ENCODE peak calls at places on chromosomes 16 and 17, in six cellular contexts. One of them, this sample, is unnamed.

GRCh38 chr17:18377437-18378204 is at the start of gene EVPLL:
- DNase-seq in epithelial cell of esophagus: peak; percentile 98
- DNase-seq in H9: peak; percentile 36
- DNase-seq in mammary epithelial cell: peak; percentile 94
- DNase-seq in WTC11: no peak
- DNase-seq in brain microvascular endothelial cell: no peak
- DNase-seq in this sample: no peak

GRCh38 chr17:81870155-81870977 is 771 bp downstream of the ARHGDIA start:
- DNase-seq in epithelial cell of esophagus: peak; percentile 45
- DNase-seq in H9: peak; percentile 62
- DNase-seq in mammary epithelial cell: peak; percentile 57
- DNase-seq in WTC11: peak; percentile 34
- DNase-seq in brain microvascular endothelial cell: peak; percentile 40
- DNase-seq in this sample: no peak

GRCh38 chr17:58219789-58220183 is 731 bp upstream of the MKS1 start:
- DNase-seq in epithelial cell of esophagus: peak; percentile 22
- DNase-seq in H9: no peak
- DNase-seq in mammary epithelial cell: peak; percentile 25
- DNase-seq in WTC11: no peak
- DNase-seq in brain microvascular endothelial cell: no peak
- DNase-seq in this sample: no peak

GRCh38 chr17:45296003-45296832 is 20.6 kb downstream of the MAP3K14 start:
- DNase-seq in epithelial cell of esophagus: peak; percentile 79
- DNase-seq in H9: no peak
- DNase-seq in mammary epithelial cell: peak; percentile 69
- DNase-seq in WTC11: no peak
- DNase-seq in brain microvascular endothelial cell: no peak
- DNase-seq in this sample: no peak

GRCh38 chr16:80273635-80274538 is 266.9 kb upstream of the DYNLRB2 start:
- DNase-seq in epithelial cell of esophagus: peak; percentile 90
- DNase-seq in H9: no peak
- DNase-seq in mammary epithelial cell: peak; percentile 79
- DNase-seq in WTC11: no peak
- DNase-seq in brain microvascular endothelial cell: peak; percentile 55
- DNase-seq in this sample: peak; percentile 20

GRCh38 chr17:45371414-45372324 is 54.8 kb upstream of the MAP3K14 start:
- DNase-seq in epithelial cell of esophagus: peak; percentile 96
- DNase-seq in H9: peak; percentile 98
- DNase-seq in mammary epithelial cell: peak; percentile 96
- DNase-seq in WTC11: peak; percentile 91
- DNase-seq in brain microvascular endothelial cell: peak; percentile 94
- DNase-seq in this sample: peak; percentile 85

GRCh38 chr17:27264068-27264812 is 29.7 kb upstream of the WSB1 start:
- DNase-seq in epithelial cell of esophagus: no peak
- DNase-seq in H9: no peak
- DNase-seq in mammary epithelial cell: no peak
- DNase-seq in WTC11: no peak
- DNase-seq in brain microvascular endothelial cell: no peak
- DNase-seq in this sample: no peak

GRCh38 chr17:74514632-74515035 is 16.6 kb downstream of the CD300LB start:
- DNase-seq in epithelial cell of esophagus: peak; percentile 27
- DNase-seq in H9: no peak
- DNase-seq in mammary epithelial cell: no peak
- DNase-seq in WTC11: no peak
- DNase-seq in brain microvascular endothelial cell: no peak
- DNase-seq in this sample: no peak

GRCh38 chr17:7388856-7389255 is 5.5 kb downstream of the PLSCR3 start:
- DNase-seq in epithelial cell of esophagus: no peak
- DNase-seq in H9: no peak
- DNase-seq in mammary epithelial cell: no peak
- DNase-seq in WTC11: no peak
- DNase-seq in brain microvascular endothelial cell: no peak
- DNase-seq in this sample: no peak

GRCh38 chr16:57263585-57264351 is 18.7 kb downstream of the ARL2BP start:
- DNase-seq in epithelial cell of esophagus: no peak
- DNase-seq in H9: no peak
- DNase-seq in mammary epithelial cell: no peak
- DNase-seq in WTC11: no peak
- DNase-seq in brain microvascular endothelial cell: no peak
- DNase-seq in this sample: no peak

GRCh38 chr16:2519711-2520080 is 475 bp upstream of the AMDHD2 start:
- DNase-seq in epithelial cell of esophagus: no peak
- DNase-seq in H9: no peak
- DNase-seq in mammary epithelial cell: no peak
- DNase-seq in WTC11: no peak
- DNase-seq in brain microvascular endothelial cell: no peak
- DNase-seq in this sample: no peak

GRCh38 chr17:42629420-42630009 is 20.0 kb downstream of the TUBG1 start:
- DNase-seq in epithelial cell of esophagus: peak; percentile 97
- DNase-seq in H9: no peak
- DNase-seq in mammary epithelial cell: peak; percentile 72
- DNase-seq in WTC11: no peak
- DNase-seq in brain microvascular endothelial cell: no peak
- DNase-seq in this sample: no peak

GRCh38 chr16:57966133-57966805 is 4.7 kb downstream of the CNGB1 start:
- DNase-seq in epithelial cell of esophagus: no peak
- DNase-seq in H9: no peak
- DNase-seq in mammary epithelial cell: no peak
- DNase-seq in WTC11: no peak
- DNase-seq in brain microvascular endothelial cell: no peak
- DNase-seq in this sample: no peak

GRCh38 chr16:85355515-85355837 is 243.2 kb upstream of the CIBAR2 start:
- DNase-seq in epithelial cell of esophagus: no peak
- DNase-seq in H9: no peak
- DNase-seq in mammary epithelial cell: no peak
- DNase-seq in WTC11: no peak
- DNase-seq in brain microvascular endothelial cell: no peak
- DNase-seq in this sample: no peak

GRCh38 chr17:76500745-76501017 is 542 bp downstream of the RHBDF2 start:
- DNase-seq in epithelial cell of esophagus: no peak
- DNase-seq in H9: no peak
- DNase-seq in mammary epithelial cell: no peak
- DNase-seq in WTC11: no peak
- DNase-seq in brain microvascular endothelial cell: no peak
- DNase-seq in this sample: no peak

GRCh38 chr17:40443196-40443987 is at the start of gene IGFBP4:
- DNase-seq in epithelial cell of esophagus: peak; percentile 72
- DNase-seq in H9: peak; percentile 89
- DNase-seq in mammary epithelial cell: peak; percentile 55
- DNase-seq in WTC11: peak; percentile 88
- DNase-seq in brain microvascular endothelial cell: no peak
- DNase-seq in this sample: no peak

GRCh38 chr16:87117936-87118335 is 199.3 kb downstream of the C16orf95 start:
- DNase-seq in epithelial cell of esophagus: no peak
- DNase-seq in H9: no peak
- DNase-seq in mammary epithelial cell: no peak
- DNase-seq in WTC11: no peak
- DNase-seq in brain microvascular endothelial cell: no peak
- DNase-seq in this sample: no peak

GRCh38 chr17:78112508-78113471 is 15.8 kb downstream of the TMC6 start:
- DNase-seq in epithelial cell of esophagus: peak; percentile 56
- DNase-seq in H9: peak; percentile 95
- DNase-seq in mammary epithelial cell: peak; percentile 38
- DNase-seq in WTC11: peak; percentile 94
- DNase-seq in brain microvascular endothelial cell: peak; percentile 41
- DNase-seq in this sample: no peak

GRCh38 chr16:17921357-17921978 is 415.1 kb downstream of the NPIPA8 start:
- DNase-seq in epithelial cell of esophagus: peak; percentile 21
- DNase-seq in H9: peak; percentile 66
- DNase-seq in mammary epithelial cell: peak; percentile 21
- DNase-seq in WTC11: peak; percentile 71
- DNase-seq in brain microvascular endothelial cell: no peak
- DNase-seq in this sample: no peak

GRCh38 chr17:34527908-34528470 is 51.4 kb upstream of the TMEM132E start:
- DNase-seq in epithelial cell of esophagus: no peak
- DNase-seq in H9: peak; percentile 82
- DNase-seq in mammary epithelial cell: no peak
- DNase-seq in WTC11: peak; percentile 61
- DNase-seq in brain microvascular endothelial cell: no peak
- DNase-seq in this sample: no peak

GRCh38 chr16:62190426-62190825 is 154.2 kb upstream of the CDH8 start:
- DNase-seq in epithelial cell of esophagus: peak; percentile 53
- DNase-seq in H9: no peak
- DNase-seq in mammary epithelial cell: peak; percentile 17
- DNase-seq in WTC11: no peak
- DNase-seq in brain microvascular endothelial cell: no peak
- DNase-seq in this sample: no peak

GRCh38 chr16:56662357-56663354 is 4.9 kb downstream of the MT1F start:
- DNase-seq in epithelial cell of esophagus: no peak
- DNase-seq in H9: peak; percentile 39
- DNase-seq in mammary epithelial cell: no peak
- DNase-seq in WTC11: no peak
- DNase-seq in brain microvascular endothelial cell: no peak
- DNase-seq in this sample: no peak

GRCh38 chr16:77043076-77043475 is 147.9 kb upstream of the MON1B start:
- DNase-seq in epithelial cell of esophagus: peak; percentile 41
- DNase-seq in H9: no peak
- DNase-seq in mammary epithelial cell: peak; percentile 1
- DNase-seq in WTC11: no peak
- DNase-seq in brain microvascular endothelial cell: peak; percentile 5
- DNase-seq in this sample: peak; percentile 8

GRCh38 chr17:14302421-14303099 is 1.7 kb downstream of the HS3ST3B1 start:
- DNase-seq in epithelial cell of esophagus: peak; percentile 82
- DNase-seq in H9: peak; percentile 83
- DNase-seq in mammary epithelial cell: peak; percentile 81
- DNase-seq in WTC11: peak; percentile 84
- DNase-seq in brain microvascular endothelial cell: peak; percentile 68
- DNase-seq in this sample: peak; percentile 70

GRCh38 chr17:63985387-63986140 is 12.6 kb upstream of the PRR29 start:
- DNase-seq in epithelial cell of esophagus: no peak
- DNase-seq in H9: peak; percentile 71
- DNase-seq in mammary epithelial cell: no peak
- DNase-seq in WTC11: peak; percentile 48
- DNase-seq in brain microvascular endothelial cell: no peak
- DNase-seq in this sample: no peak

GRCh38 chr16:27366687-27367462 is 35.1 kb upstream of the IL21R start:
- DNase-seq in epithelial cell of esophagus: no peak
- DNase-seq in H9: no peak
- DNase-seq in mammary epithelial cell: no peak
- DNase-seq in WTC11: no peak
- DNase-seq in brain microvascular endothelial cell: no peak
- DNase-seq in this sample: no peak

GRCh38 chr17:31061678-31062077 is 33.1 kb upstream of the NF1 start:
- DNase-seq in epithelial cell of esophagus: no peak
- DNase-seq in H9: peak; percentile 78
- DNase-seq in mammary epithelial cell: no peak
- DNase-seq in WTC11: peak; percentile 53
- DNase-seq in brain microvascular endothelial cell: no peak
- DNase-seq in this sample: no peak
- TF ChIP-seq CTCF in epithelial cell of esophagus: no peak
- TF ChIP-seq CTCF in H9: peak; percentile 68
- TF ChIP-seq CTCF in mammary epithelial cell: no peak
- TF ChIP-seq CTCF in WTC11: no peak
- TF ChIP-seq CTCF in brain microvascular endothelial cell: peak; percentile 35
- TF ChIP-seq CTCF in this sample: no peak

DNA sequence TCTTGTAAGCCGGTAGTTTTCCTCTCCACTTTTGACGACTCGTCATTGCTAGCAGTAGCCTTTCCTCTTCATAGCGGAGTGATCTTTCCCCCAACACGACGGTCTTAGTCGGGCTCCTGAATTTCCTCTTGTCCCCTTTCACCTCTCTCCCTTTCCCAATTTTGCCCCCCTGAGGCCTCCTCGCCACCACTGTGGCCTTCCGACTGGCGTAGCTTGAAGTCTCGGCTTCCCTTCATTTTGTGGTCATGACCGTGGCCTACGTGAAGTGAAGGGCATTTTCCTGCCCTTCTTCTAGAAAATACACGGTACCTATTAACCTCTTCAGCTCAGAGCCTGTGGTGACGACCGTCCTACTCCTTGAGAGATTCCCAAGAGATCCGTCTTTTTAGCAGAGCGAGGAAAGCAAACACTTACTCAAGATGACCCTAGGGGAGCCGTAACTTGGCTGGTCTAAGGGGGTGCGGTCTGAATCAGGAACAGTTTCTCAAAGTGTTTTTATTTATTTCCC is 791 bp downstream of the PRKAR1A start:
- DNase-seq in epithelial cell of esophagus: peak; percentile 48
- DNase-seq in H9: no peak
- DNase-seq in mammary epithelial cell: peak; percentile 44
- DNase-seq in WTC11: no peak
- DNase-seq in brain microvascular endothelial cell: peak; percentile 38
- DNase-seq in this sample: no peak
- TF ChIP-seq CTCF in epithelial cell of esophagus: no peak
- TF ChIP-seq CTCF in H9: no peak
- TF ChIP-seq CTCF in mammary epithelial cell: no peak
- TF ChIP-seq CTCF in WTC11: no peak
- TF ChIP-seq CTCF in brain microvascular endothelial cell: no peak
- TF ChIP-seq CTCF in this sample: no peak

GRCh38 chr16:51343411-51343810 is 192.3 kb upstream of the SALL1 start:
- DNase-seq in epithelial cell of esophagus: no peak
- DNase-seq in H9: no peak
- DNase-seq in mammary epithelial cell: peak; percentile 10
- DNase-seq in WTC11: no peak
- DNase-seq in brain microvascular endothelial cell: peak; percentile 4
- DNase-seq in this sample: no peak

DNA sequence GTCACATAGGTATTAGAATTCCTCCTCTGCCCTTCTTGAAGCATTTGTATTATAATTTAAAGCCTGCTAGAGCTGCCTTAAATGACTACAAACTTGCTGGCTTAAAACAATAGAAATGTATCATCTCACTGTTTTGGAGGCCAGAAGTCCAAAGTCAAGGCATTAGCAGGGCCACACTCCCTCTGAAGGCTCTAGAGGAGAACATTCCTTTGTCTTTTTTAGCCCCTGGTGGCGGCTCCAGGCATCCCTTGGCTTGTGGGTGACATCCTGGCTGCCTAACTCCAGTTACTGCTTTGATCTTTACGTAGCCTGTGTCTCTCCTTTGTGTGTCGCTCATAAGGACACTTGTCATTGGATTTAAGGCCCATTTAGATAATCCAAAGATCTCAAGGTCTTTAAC is 186.6 kb upstream of the SALL1 start:
- DNase-seq in epithelial cell of esophagus: no peak
- DNase-seq in H9: peak; percentile 57
- DNase-seq in mammary epithelial cell: no peak
- DNase-seq in WTC11: peak; percentile 40
- DNase-seq in brain microvascular endothelial cell: no peak
- DNase-seq in this sample: no peak
- TF ChIP-seq CTCF in epithelial cell of esophagus: no peak
- TF ChIP-seq CTCF in H9: peak; percentile 71
- TF ChIP-seq CTCF in mammary epithelial cell: peak; percentile 9
- TF ChIP-seq CTCF in WTC11: no peak
- TF ChIP-seq CTCF in brain microvascular endothelial cell: peak; percentile 51
- TF ChIP-seq CTCF in this sample: peak; percentile 11

GRCh38 chr16:70523621-70524405 is at the start of gene SF3B3:
- DNase-seq in epithelial cell of esophagus: peak; percentile 36
- DNase-seq in H9: peak; percentile 52
- DNase-seq in mammary epithelial cell: peak; percentile 69
- DNase-seq in WTC11: peak; percentile 42
- DNase-seq in brain microvascular endothelial cell: peak; percentile 52
- DNase-seq in this sample: peak; percentile 30

GRCh38 chr16:70526403-70526802 is 2.8 kb downstream of the SF3B3 start:
- DNase-seq in epithelial cell of esophagus: no peak
- DNase-seq in H9: no peak
- DNase-seq in mammary epithelial cell: no peak
- DNase-seq in WTC11: no peak
- DNase-seq in brain microvascular endothelial cell: no peak
- DNase-seq in this sample: no peak

GRCh38 chr16:70534949-70535348 is 11.3 kb downstream of the SF3B3 start:
- DNase-seq in epithelial cell of esophagus: no peak
- DNase-seq in H9: no peak
- DNase-seq in mammary epithelial cell: no peak
- DNase-seq in WTC11: no peak
- DNase-seq in brain microvascular endothelial cell: no peak
- DNase-seq in this sample: no peak

GRCh38 chr16:70527315-70527996 is 3.8 kb downstream of the SF3B3 start:
- DNase-seq in epithelial cell of esophagus: no peak
- DNase-seq in H9: no peak
- DNase-seq in mammary epithelial cell: no peak
- DNase-seq in WTC11: no peak
- DNase-seq in brain microvascular endothelial cell: no peak
- DNase-seq in this sample: no peak

GRCh38 chr16:70529051-70529777 is 5.6 kb downstream of the SF3B3 start:
- DNase-seq in epithelial cell of esophagus: peak; percentile 70
- DNase-seq in H9: no peak
- DNase-seq in mammary epithelial cell: peak; percentile 55
- DNase-seq in WTC11: no peak
- DNase-seq in brain microvascular endothelial cell: peak; percentile 51
- DNase-seq in this sample: peak; percentile 46
- TF ChIP-seq CTCF in epithelial cell of esophagus: peak; percentile 44
- TF ChIP-seq CTCF in H9: peak; percentile 62
- TF ChIP-seq CTCF in mammary epithelial cell: peak; percentile 54
- TF ChIP-seq CTCF in WTC11: no peak
- TF ChIP-seq CTCF in brain microvascular endothelial cell: peak; percentile 44
- TF ChIP-seq CTCF in this sample: peak; percentile 56